ENCODE peak calls at places on chromosomes 4 and X, in ten cellular contexts. A is bronchial epithelial cell; G is breast epithelium; X is upper lobe of right lung; D is AG04449; B is neural crest cell; K is endodermal cell; T is endothelial cell of umbilical vein; H is CD8-positive, alpha-beta T cell; I is psoas muscle. Z is an unnamed sample.

GRCh38 chrX:110944793-110945466 is 149.3 kb upstream of the CHRDL1 start:
- DNase-seq in A (peak), G (no peak), X (no peak), D (no peak), B (no peak), K (peak), T (no peak), H (no peak), I (no peak), Z (no peak)

GRCh38 chrX:18702362-18703195 is 4.9 kb upstream of the PPEF1 start:
- DNase-seq in A (peak), G (no peak), X (no peak), D (no peak), B (no peak), K (no peak), T (peak), H (no peak), I (no peak), Z (peak)

GRCh38 chr4:164536829-164537228 is 217.1 kb upstream of the SMIM31 start:
- DNase-seq in A (peak), G (no peak), X (no peak), D (no peak), B (no peak), K (no peak), T (no peak), H (no peak), I (peak), Z (no peak)

GRCh38 chr4:53582194-53582593 is 9.1 kb downstream of the LNX1 start:
- DNase-seq in A (no peak), G (no peak), X (no peak), D (no peak), B (no peak), K (no peak), T (no peak), H (no peak), I (no peak), Z (no peak)

GRCh38 chr4:60531790-60532189 is 668.3 kb upstream of the ADGRL3 start:
- DNase-seq in A (no peak), G (no peak), X (no peak), D (no peak), B (no peak), K (no peak), T (no peak), H (no peak), I (no peak), Z (no peak)

GRCh38 chrX:121322159-121322558 is 274.7 kb downstream of the GLUD2 start:
- DNase-seq in A (peak), G (no peak), X (no peak), D (no peak), B (no peak), K (no peak), T (no peak), H (no peak), I (no peak), Z (no peak)

GRCh38 chr4:1623390-1623789 is 60.7 kb downstream of the FAM53A start:
- DNase-seq in A (no peak), G (no peak), X (no peak), D (no peak), B (no peak), K (no peak), T (no peak), H (no peak), I (no peak), Z (no peak)

GRCh38 chr4:81377231-81377630 is 94.5 kb downstream of the RASGEF1B start:
- DNase-seq in A (no peak), G (no peak), X (no peak), D (no peak), B (no peak), K (no peak), T (no peak), H (no peak), I (no peak), Z (no peak)

GRCh38 chr4:183905081-183905592 is at the start of gene STOX2:
- DNase-seq in A (peak), G (peak), X (peak), D (no peak), B (peak), K (peak), T (peak), H (no peak), I (peak), Z (no peak)

GRCh38 chrX:107805179-107805578 is 20.5 kb upstream of the MID2 start:
- DNase-seq in A (no peak), G (no peak), X (no peak), D (no peak), B (no peak), K (no peak), T (no peak), H (no peak), I (no peak), Z (no peak)

GRCh38 chr4:3340703-3341088 is 47.9 kb downstream of the RGS12 start:
- DNase-seq in A (peak), G (peak), X (peak), D (no peak), B (no peak), K (no peak), T (no peak), H (no peak), I (peak), Z (no peak)

GRCh38 chr4:2256156-2256731 is 5.7 kb downstream of the MXD4 start:
- DNase-seq in A (no peak), G (peak), X (peak), D (no peak), B (no peak), K (no peak), T (no peak), H (no peak), I (peak), Z (no peak)

GRCh38 chrX:85544609-85545008 is 165.1 kb upstream of the POF1B start:
- DNase-seq in A (no peak), G (no peak), X (no peak), D (no peak), B (no peak), K (no peak), T (no peak), H (no peak), I (no peak), Z (no peak)
- TF ChIP-seq CTCF in A (no peak), G (no peak), X (peak), D (no peak), B (peak), K (peak), T (peak), H (peak), I (peak), Z (peak)

GRCh38 chr4:4541661-4542570 is at the start of gene STX18:
- DNase-seq in A (peak), G (peak), X (peak), D (peak), B (peak), K (peak), T (peak), H (peak), I (peak), Z (peak)
- TF ChIP-seq CTCF in A (peak), G (no peak), X (no peak), D (no peak), B (no peak), K (no peak), T (no peak), H (no peak), I (no peak), Z (no peak)

GRCh38 chrX:8869812-8870211 is 68.6 kb upstream of the FAM9A start:
- DNase-seq in A (no peak), G (no peak), X (no peak), D (no peak), B (no peak), K (no peak), T (no peak), H (no peak), I (no peak), Z (no peak)

GRCh38 chrX:8870411-8870810 is 69.2 kb upstream of the FAM9A start:
- DNase-seq in A (no peak), G (no peak), X (no peak), D (no peak), B (no peak), K (no peak), T (no peak), H (no peak), I (no peak), Z (no peak)

GRCh38 chrX:8873102-8873501 is 71.9 kb upstream of the FAM9A start:
- DNase-seq in A (no peak), G (no peak), X (no peak), D (no peak), B (no peak), K (no peak), T (no peak), H (no peak), I (no peak), Z (no peak)

GRCh38 chrX:8868906-8869305 is 67.7 kb upstream of the FAM9A start:
- DNase-seq in A (peak), G (no peak), X (no peak), D (no peak), B (no peak), K (no peak), T (peak), H (no peak), I (no peak), Z (no peak)

GRCh38 chrX:8873956-8874355 is 72.8 kb upstream of the FAM9A start:
- DNase-seq in A (no peak), G (no peak), X (no peak), D (no peak), B (no peak), K (no peak), T (no peak), H (no peak), I (no peak), Z (no peak)
- TF ChIP-seq CTCF in A (no peak), G (no peak), X (no peak), D (no peak), B (no peak), K (no peak), T (no peak), H (no peak), I (no peak), Z (no peak)

GRCh38 chr4:6273661-6273990 is 4.0 kb downstream of the WFS1 start:
- DNase-seq in A (no peak), G (no peak), X (no peak), D (no peak), B (no peak), K (no peak), T (no peak), H (no peak), I (no peak), Z (no peak)

GRCh38 chr4:6270691-6271121 is 1.1 kb downstream of the WFS1 start:
- DNase-seq in A (no peak), G (no peak), X (no peak), D (no peak), B (no peak), K (no peak), T (peak), H (no peak), I (no peak), Z (no peak)

GRCh38 chr4:6272863-6273660 is 3.4 kb downstream of the WFS1 start:
- DNase-seq in A (peak), G (no peak), X (no peak), D (peak), B (no peak), K (no peak), T (peak), H (no peak), I (no peak), Z (no peak)

GRCh38 chr4:6271206-6271605 is 1.6 kb downstream of the WFS1 start:
- DNase-seq in A (no peak), G (no peak), X (no peak), D (no peak), B (no peak), K (no peak), T (no peak), H (no peak), I (no peak), Z (no peak)

DNA sequence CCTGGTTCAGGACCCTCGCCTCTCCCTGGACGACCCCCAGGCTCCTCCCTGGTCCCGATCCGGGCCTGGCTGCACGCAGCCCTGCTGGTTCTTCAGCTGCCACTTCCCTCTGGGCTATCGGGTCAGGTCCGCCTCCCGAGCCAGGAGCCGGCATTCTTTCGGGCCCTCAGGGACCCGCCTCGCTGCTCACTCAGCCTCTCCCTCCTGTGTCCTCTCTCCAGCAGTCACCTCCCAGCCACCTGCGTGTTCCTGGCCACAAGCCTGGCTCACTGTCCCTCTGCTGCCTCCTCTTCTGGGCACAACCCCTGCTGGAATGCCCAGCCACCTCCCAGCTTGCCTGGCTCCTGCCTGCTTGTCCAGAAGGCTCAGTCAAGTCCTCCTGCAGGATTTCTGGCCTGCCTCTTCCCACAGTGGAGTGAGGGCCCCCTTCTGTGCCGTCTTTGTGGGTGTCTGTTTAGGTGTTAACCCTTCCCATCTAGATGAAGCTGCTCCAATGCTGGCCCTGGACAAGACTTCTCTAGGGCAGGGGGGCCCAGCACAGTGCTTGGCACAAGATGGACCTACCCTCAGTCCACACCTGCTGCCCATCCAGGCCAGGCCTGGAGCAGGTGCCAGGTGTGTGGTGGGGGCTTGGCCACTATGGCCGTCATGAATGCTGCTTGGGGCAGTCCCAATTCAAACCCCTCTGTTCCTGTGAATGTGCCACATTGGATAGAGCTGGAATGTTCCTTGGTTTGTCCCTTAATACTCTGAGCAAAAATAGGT is 2.2 kb downstream of the WFS1 start:
- DNase-seq in A (no peak), G (peak), X (peak), D (no peak), B (no peak), K (no peak), T (no peak), H (no peak), I (no peak), Z (no peak)
- TF ChIP-seq CTCF in A (no peak), G (no peak), X (no peak), D (no peak), B (no peak), K (no peak), T (no peak), H (no peak), I (no peak), Z (no peak)

GRCh38 chrX:42524374-42524773 is 253.6 kb downstream of the PPP1R2C start:
- DNase-seq in A (peak), G (no peak), X (no peak), D (no peak), B (no peak), K (no peak), T (no peak), H (no peak), I (no peak), Z (no peak)

GRCh38 chrX:42515939-42516338 is 262.0 kb downstream of the PPP1R2C start:
- DNase-seq in A (peak), G (no peak), X (no peak), D (no peak), B (no peak), K (no peak), T (no peak), H (no peak), I (no peak), Z (no peak)

DNA sequence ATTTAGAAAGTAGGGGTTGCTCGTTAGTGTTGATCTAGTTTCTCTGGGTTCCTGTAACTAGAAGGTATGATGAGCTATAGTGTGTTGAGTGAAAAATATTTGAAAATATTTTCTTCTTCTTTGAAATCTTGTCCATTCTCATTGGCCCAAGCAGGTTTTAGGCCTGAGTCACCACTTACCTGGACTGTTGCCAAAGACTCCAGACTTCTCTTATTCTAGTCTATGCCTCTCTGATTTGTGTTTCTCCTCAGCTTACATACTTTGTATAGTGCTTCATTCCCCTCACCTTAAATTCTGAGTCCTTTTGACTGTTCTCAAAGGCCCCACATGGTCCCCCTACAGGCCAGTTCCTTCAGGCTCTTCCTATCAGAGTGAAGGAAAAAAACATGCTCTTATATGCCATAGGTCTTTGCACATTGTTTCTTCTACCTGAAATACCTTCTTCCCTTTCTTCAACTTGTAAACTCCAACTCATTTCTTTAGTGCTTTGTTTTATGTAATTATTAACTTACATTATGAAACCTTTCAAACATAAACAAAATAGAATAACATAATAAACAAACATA is 258.2 kb downstream of the PPP1R2C start:
- DNase-seq in A (peak), G (no peak), X (no peak), D (no peak), B (no peak), K (no peak), T (peak), H (no peak), I (no peak), Z (peak)
- TF ChIP-seq CTCF in A (no peak), G (no peak), X (no peak), D (no peak), B (peak), K (peak), T (no peak), H (no peak), I (no peak), Z (no peak)

DNA sequence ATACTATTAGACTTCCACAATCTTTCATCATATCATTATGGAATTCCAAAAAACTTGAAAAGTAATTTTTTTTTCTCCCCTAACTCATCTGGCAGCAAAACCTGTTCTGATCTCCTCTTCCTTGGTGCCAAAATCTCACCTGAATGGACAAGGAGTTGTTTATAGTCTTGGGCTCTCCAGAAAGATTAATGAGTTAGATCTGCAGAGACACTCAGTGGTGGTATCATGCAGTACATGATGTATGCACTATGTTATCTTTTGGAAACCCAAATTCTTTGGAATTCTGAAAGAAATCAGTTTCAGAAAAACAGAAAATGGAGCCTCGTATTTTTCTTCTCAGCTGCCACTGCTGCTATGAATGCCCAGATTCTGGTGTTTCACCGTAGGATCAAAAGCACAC is 11.7 kb downstream of the GPM6B start:
- DNase-seq in A (no peak), G (no peak), X (no peak), D (no peak), B (no peak), K (no peak), T (no peak), H (no peak), I (no peak), Z (no peak)
- TF ChIP-seq CTCF in A (no peak), G (no peak), X (peak), D (no peak), B (no peak), K (no peak), T (no peak), H (no peak), I (no peak), Z (no peak)

GRCh38 chr4:120673696-120674095 is 248.8 kb downstream of the PRDM5 start:
- DNase-seq in A (no peak), G (no peak), X (no peak), D (no peak), B (no peak), K (peak), T (no peak), H (no peak), I (no peak), Z (no peak)
- TF ChIP-seq CTCF in A (no peak), G (no peak), X (no peak), D (no peak), B (no peak), K (no peak), T (no peak), H (no peak), I (no peak), Z (no peak)

Z was measured in AG09319.